ENCODE peak calls at places on chromosomes 6 and 20, in four cellular contexts. G, A, Y and R are unnamed samples.

GRCh38 chr6:105587349-105588115 is 184.7 kb upstream of the PREP start:
- DNase-seq in G (peak; percentile 43), A (no peak), Y (no peak), R (no peak)

GRCh38 chr6:135180458-135181332 is at the start of gene MYB:
- DNase-seq in G (peak; percentile 38), A (peak; percentile 78), Y (no peak), R (peak; percentile 76)

GRCh38 chr20:3749689-3750639 is 17.5 kb downstream of the HSPA12B start:
- DNase-seq in G (no peak), A (peak; percentile 72), Y (peak; percentile 46), R (peak; percentile 86)

GRCh38 chr6:159302196-159302595 is 133.0 kb downstream of the FNDC1 start:
- DNase-seq in G (no peak), A (no peak), Y (no peak), R (no peak)

GRCh38 chr20:17511401-17511800 is 19.8 kb downstream of the BFSP1 start:
- DNase-seq in G (no peak), A (no peak), Y (no peak), R (no peak)

GRCh38 chr6:85078071-85078470 is 313.7 kb upstream of the TBX18 start:
- DNase-seq in G (peak; percentile 84), A (peak; percentile 15), Y (no peak), R (no peak)

GRCh38 chr20:14197097-14197496 is 140.3 kb downstream of the FLRT3 start:
- DNase-seq in G (peak; percentile 64), A (no peak), Y (no peak), R (no peak)

GRCh38 chr6:47264775-47265184 is 44.9 kb downstream of the TNFRSF21 start:
- DNase-seq in G (no peak), A (no peak), Y (no peak), R (no peak)

GRCh38 chr6:36120979-36121706 is 9.2 kb upstream of the MAPK13 start:
- DNase-seq in G (no peak), A (peak; percentile 47), Y (no peak), R (no peak)

GRCh38 chr6:165455488-165455887 is 146.1 kb upstream of the C6orf118 start:
- DNase-seq in G (no peak), A (no peak), Y (no peak), R (no peak)

GRCh38 chr20:2260250-2260649 is 35.6 kb upstream of the TGM3 start:
- DNase-seq in G (no peak), A (no peak), Y (no peak), R (no peak)

GRCh38 chr20:2256132-2256531 is 39.7 kb upstream of the TGM3 start:
- DNase-seq in G (no peak), A (no peak), Y (no peak), R (no peak)

GRCh38 chr20:2261105-2261504 is 34.7 kb upstream of the TGM3 start:
- DNase-seq in G (no peak), A (no peak), Y (no peak), R (no peak)

GRCh38 chr20:2264118-2264517 is 31.7 kb upstream of the TGM3 start:
- DNase-seq in G (no peak), A (no peak), Y (no peak), R (no peak)

GRCh38 chr20:2259731-2260130 is 36.1 kb upstream of the TGM3 start:
- DNase-seq in G (no peak), A (no peak), Y (no peak), R (no peak)
- H2AK5ac ChIP-seq in G (no peak overlapping the region), A (no peak overlapping the region), Y (no peak overlapping the region), R (no peak overlapping the region)

GRCh38 chr6:119594907-119595306 is 245.3 kb upstream of the MAN1A1 start:
- DNase-seq in G (no peak), A (no peak), Y (no peak), R (no peak)

GRCh38 chr6:119587537-119587936 is 238.0 kb upstream of the MAN1A1 start:
- DNase-seq in G (peak; percentile 51), A (peak; percentile 58), Y (no peak), R (no peak)

GRCh38 chr6:119590066-119590465 is 240.5 kb upstream of the MAN1A1 start:
- DNase-seq in G (no peak), A (no peak), Y (no peak), R (no peak)

GRCh38 chr6:119586250-119586882 is 236.8 kb upstream of the MAN1A1 start:
- DNase-seq in G (no peak), A (no peak), Y (no peak), R (no peak)

GRCh38 chr6:119591235-119591634 is 241.7 kb upstream of the MAN1A1 start:
- DNase-seq in G (no peak), A (no peak), Y (no peak), R (no peak)
- H4K5ac ChIP-seq in G (no peak overlapping the region), A (no peak overlapping the region), Y (no peak overlapping the region), R (no peak overlapping the region)

DNA sequence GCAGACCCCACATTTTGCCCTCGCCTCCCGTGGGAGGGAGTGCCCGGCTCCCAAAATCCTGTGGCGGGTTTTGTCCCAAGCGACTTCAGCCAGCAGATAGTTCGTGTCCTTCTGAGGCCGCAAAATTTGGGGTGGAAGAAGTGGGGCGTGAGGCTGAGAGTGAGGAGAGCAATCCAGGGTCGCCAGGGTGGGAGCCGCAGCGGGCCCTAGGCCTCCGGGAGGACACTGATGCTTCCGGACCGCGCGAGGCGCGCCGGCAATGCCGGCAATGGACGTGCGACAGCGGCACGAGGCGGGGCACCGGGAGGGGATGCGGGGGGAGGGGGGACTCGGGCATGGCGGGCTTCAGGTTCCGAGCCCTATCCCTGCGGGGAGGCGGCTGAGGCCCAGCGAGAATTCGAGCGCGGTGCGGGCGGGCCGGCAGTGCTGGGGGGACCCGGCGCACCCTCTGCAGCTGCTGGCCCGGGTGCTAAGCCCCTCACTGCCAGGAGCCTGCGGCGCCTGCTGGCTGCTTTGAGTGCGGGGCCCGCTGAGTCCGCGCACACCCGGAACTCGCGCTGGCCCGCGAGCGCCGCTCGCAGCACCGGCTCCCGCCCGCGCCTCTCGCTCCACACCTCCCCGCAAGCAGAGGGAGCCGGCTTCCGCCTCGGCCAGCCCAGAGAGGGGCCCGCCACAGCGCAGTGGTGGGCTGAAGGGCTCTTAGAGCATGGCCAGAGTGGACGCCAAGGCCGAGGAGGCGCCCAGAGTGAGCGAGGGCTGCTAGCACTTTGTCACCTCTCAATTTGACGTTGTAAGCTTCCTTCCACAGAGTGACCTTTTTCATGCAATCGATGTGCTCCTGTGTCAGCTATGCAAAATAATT is 143.8 kb downstream of the LPA start:
- DNase-seq in G (peak; percentile 34), A (peak; percentile 79), Y (peak; percentile 25), R (peak; percentile 80)
- H3K9ac ChIP-seq in G (peak overlapping the region; percentile 64), A (peak overlapping the region; percentile 81), Y (peak overlapping the region; percentile 50), R (peak overlapping the region; percentile 79)

DNA sequence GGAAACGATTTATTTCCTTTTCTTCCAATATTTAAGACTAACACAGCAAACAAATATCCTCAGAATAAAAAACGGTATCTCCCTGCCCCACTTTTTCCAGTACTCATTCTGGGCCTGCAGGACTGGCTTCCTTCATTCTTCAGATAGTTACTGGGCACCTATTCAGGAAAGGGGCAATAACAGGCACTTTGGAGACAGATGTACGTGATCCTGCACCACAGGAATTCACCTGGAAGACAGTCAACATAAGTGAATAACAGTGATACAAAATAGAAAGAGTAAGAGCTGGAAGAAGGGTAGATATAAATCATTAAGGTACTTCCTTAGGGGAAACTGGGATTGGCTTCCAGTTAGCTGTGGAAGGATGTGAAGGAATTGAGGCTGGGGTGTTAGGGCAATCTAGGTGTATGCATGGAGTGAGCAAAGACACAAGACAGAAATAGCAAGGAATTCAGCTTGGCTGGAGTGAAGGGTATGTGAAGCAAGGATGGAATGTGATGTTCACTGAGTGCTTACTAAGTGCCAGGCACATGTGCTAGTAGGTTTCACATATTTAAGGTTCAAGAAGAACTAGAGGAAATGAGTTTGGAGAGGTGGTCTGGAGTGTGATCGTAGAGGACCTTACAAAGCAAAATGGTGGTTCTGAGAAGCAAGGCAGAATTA is 49.3 kb upstream of the FAM83C start:
- DNase-seq in G (peak; percentile 29), A (no peak), Y (no peak), R (no peak)
- H2AK5ac ChIP-seq in G (peak overlapping the region; percentile 84), A (no peak overlapping the region), Y (no peak overlapping the region), R (no peak overlapping the region)

GRCh38 chr6:44117397-44118128 is 9.7 kb downstream of the MRPL14 start:
- DNase-seq in G (no peak), A (no peak), Y (no peak), R (no peak)
- H4K5ac ChIP-seq in G (peak overlapping the region; percentile 81), A (no peak overlapping the region), Y (no peak overlapping the region), R (no peak overlapping the region)

DNA sequence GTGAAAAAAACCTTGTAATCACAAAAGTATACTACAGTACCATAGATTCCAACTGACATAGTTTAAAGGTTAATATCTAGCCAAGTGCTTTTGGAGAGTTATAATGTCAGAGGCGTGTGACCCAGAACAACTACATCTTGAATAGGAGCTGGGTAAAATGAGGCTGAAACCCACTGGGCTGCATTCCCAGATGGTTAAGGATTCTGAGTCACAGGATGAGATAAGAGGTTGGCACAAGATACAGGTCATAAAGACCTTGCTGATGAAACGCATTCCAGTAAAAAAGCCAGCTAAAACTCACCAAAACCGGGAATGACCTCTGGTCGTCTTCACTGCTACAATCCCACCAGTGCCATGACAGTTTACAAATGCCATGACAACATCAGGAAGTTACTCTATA is 22.4 kb upstream of the KIAA0408 start:
- DNase-seq in G (peak; percentile 68), A (peak; percentile 44), Y (no peak), R (no peak)
- H3K9ac ChIP-seq in G (no peak overlapping the region), A (no peak overlapping the region), Y (no peak overlapping the region), R (no peak overlapping the region)

GRCh38 chr6:30740540-30740870 is 2.0 kb downstream of the FLOT1 start:
- DNase-seq in G (peak; percentile 31), A (no peak), Y (no peak), R (no peak)

GRCh38 chr6:30741789-30742315 is 635 bp downstream of the FLOT1 start:
- DNase-seq in G (no peak), A (no peak), Y (no peak), R (no peak)

GRCh38 chr6:30742316-30743098 is at the start of gene FLOT1:
- DNase-seq in G (peak; percentile 93), A (peak; percentile 99), Y (peak; percentile 87), R (peak; percentile 98)

GRCh38 chr6:30743099-30744053 is 889 bp upstream of the FLOT1 start:
- DNase-seq in G (peak; percentile 33), A (no peak), Y (no peak), R (no peak)

GRCh38 chr6:30740993-30741784 is 1.3 kb downstream of the FLOT1 start:
- DNase-seq in G (peak; percentile 45), A (no peak), Y (no peak), R (no peak)
- H2AK5ac ChIP-seq in G (peak overlapping the region; percentile 98), A (peak overlapping the region; percentile 77), Y (no peak overlapping the region), R (no peak overlapping the region)

GRCh38 chr20:25044660-25045342 is 13.1 kb downstream of the ACSS1 start:
- DNase-seq in G (no peak), A (no peak), Y (no peak), R (no peak)
- H4K5ac ChIP-seq in G (no peak overlapping the region), A (no peak overlapping the region), Y (no peak overlapping the region), R (no peak overlapping the region)